ENCODE peak calls at places on chromosomes 6 and 20, in five cellular contexts. One of them, this sample, is unnamed. For H3K36me3 and H3K4me1, the result is how much of the 10 kb centered on the place peaks cover.

GRCh38 chr6:159720708-159721107 is 6.6 kb upstream of the WTAP start:
- DNase-seq in CD4-positive, alpha-beta memory T cell: peak
- DNase-seq in cardiac muscle cell: peak
- DNase-seq in stomach: no peak
- DNase-seq in HepG2: peak
- DNase-seq in this sample: no peak

GRCh38 chr20:63495771-63496403 is 3.0 kb downstream of the EEF1A2 start:
- DNase-seq in CD4-positive, alpha-beta memory T cell: peak
- DNase-seq in cardiac muscle cell: peak
- DNase-seq in stomach: peak
- DNase-seq in HepG2: peak
- DNase-seq in this sample: no peak

GRCh38 chr6:25022140-25022553 is 86.4 kb upstream of the RIPOR2 start:
- DNase-seq in CD4-positive, alpha-beta memory T cell: no peak
- DNase-seq in cardiac muscle cell: no peak
- DNase-seq in stomach: no peak
- DNase-seq in HepG2: no peak
- DNase-seq in this sample: no peak

GRCh38 chr20:59631751-59632380 is 27.5 kb downstream of the PHACTR3 start:
- DNase-seq in CD4-positive, alpha-beta memory T cell: no peak
- DNase-seq in cardiac muscle cell: no peak
- DNase-seq in stomach: no peak
- DNase-seq in HepG2: no peak
- DNase-seq in this sample: no peak

GRCh38 chr6:167839343-167839742 is 12.6 kb downstream of the AFDN start:
- DNase-seq in CD4-positive, alpha-beta memory T cell: no peak
- DNase-seq in cardiac muscle cell: no peak
- DNase-seq in stomach: no peak
- DNase-seq in HepG2: no peak
- DNase-seq in this sample: no peak

GRCh38 chr6:75751443-75751842 is 2.4 kb downstream of the MYO6 start:
- DNase-seq in CD4-positive, alpha-beta memory T cell: no peak
- DNase-seq in cardiac muscle cell: no peak
- DNase-seq in stomach: no peak
- DNase-seq in HepG2: no peak
- DNase-seq in this sample: no peak

GRCh38 chr20:64238851-64239387 is 16.6 kb upstream of the PCMTD2 start:
- DNase-seq in CD4-positive, alpha-beta memory T cell: no peak
- DNase-seq in cardiac muscle cell: no peak
- DNase-seq in stomach: no peak
- DNase-seq in HepG2: peak
- DNase-seq in this sample: no peak

GRCh38 chr6:20632696-20633095 is 98.4 kb downstream of the CDKAL1 start:
- DNase-seq in CD4-positive, alpha-beta memory T cell: no peak
- DNase-seq in cardiac muscle cell: no peak
- DNase-seq in stomach: no peak
- DNase-seq in HepG2: no peak
- DNase-seq in this sample: no peak

GRCh38 chr6:117538615-117539014 is 56.1 kb downstream of the DCBLD1 start:
- DNase-seq in CD4-positive, alpha-beta memory T cell: no peak
- DNase-seq in cardiac muscle cell: no peak
- DNase-seq in stomach: no peak
- DNase-seq in HepG2: no peak
- DNase-seq in this sample: no peak

GRCh38 chr6:95501032-95501904 is 76.1 kb upstream of the MANEA start:
- DNase-seq in CD4-positive, alpha-beta memory T cell: no peak
- DNase-seq in cardiac muscle cell: no peak
- DNase-seq in stomach: no peak
- DNase-seq in HepG2: no peak
- DNase-seq in this sample: no peak

GRCh38 chr6:167745660-167746376 is 80.9 kb upstream of the AFDN start:
- DNase-seq in CD4-positive, alpha-beta memory T cell: no peak
- DNase-seq in cardiac muscle cell: no peak
- DNase-seq in stomach: peak
- DNase-seq in HepG2: no peak
- DNase-seq in this sample: no peak

GRCh38 chr6:30544666-30545272 is 11.5 kb downstream of the GNL1 start:
- DNase-seq in CD4-positive, alpha-beta memory T cell: peak
- DNase-seq in cardiac muscle cell: peak
- DNase-seq in stomach: no peak
- DNase-seq in HepG2: peak
- DNase-seq in this sample: no peak

GRCh38 chr6:109178921-109179320 is 83.6 kb downstream of the CEP57L1 start:
- DNase-seq in CD4-positive, alpha-beta memory T cell: no peak
- DNase-seq in cardiac muscle cell: no peak
- DNase-seq in stomach: no peak
- DNase-seq in HepG2: no peak
- DNase-seq in this sample: no peak

GRCh38 chr6:90219168-90219985 is 77.3 kb downstream of the BACH2 start:
- DNase-seq in CD4-positive, alpha-beta memory T cell: no peak
- DNase-seq in cardiac muscle cell: peak
- DNase-seq in stomach: no peak
- DNase-seq in HepG2: no peak
- DNase-seq in this sample: no peak

GRCh38 chr6:137423444-137424168 is 70.6 kb downstream of the OLIG3 start:
- DNase-seq in CD4-positive, alpha-beta memory T cell: no peak
- DNase-seq in cardiac muscle cell: no peak
- DNase-seq in stomach: no peak
- DNase-seq in HepG2: no peak
- DNase-seq in this sample: no peak

GRCh38 chr20:35125753-35126152 is 21.4 kb downstream of the EDEM2 start:
- DNase-seq in CD4-positive, alpha-beta memory T cell: no peak
- DNase-seq in cardiac muscle cell: no peak
- DNase-seq in stomach: no peak
- DNase-seq in HepG2: no peak
- DNase-seq in this sample: no peak

GRCh38 chr20:35121186-35121585 is 25.9 kb downstream of the EDEM2 start:
- DNase-seq in CD4-positive, alpha-beta memory T cell: no peak
- DNase-seq in cardiac muscle cell: peak
- DNase-seq in stomach: no peak
- DNase-seq in HepG2: no peak
- DNase-seq in this sample: no peak

GRCh38 chr20:35120012-35120701 is 27.0 kb downstream of the EDEM2 start:
- DNase-seq in CD4-positive, alpha-beta memory T cell: no peak
- DNase-seq in cardiac muscle cell: no peak
- DNase-seq in stomach: no peak
- DNase-seq in HepG2: no peak
- DNase-seq in this sample: no peak

GRCh38 chr20:35117629-35118028 is 25.0 kb upstream of the TRPC4AP start:
- DNase-seq in CD4-positive, alpha-beta memory T cell: no peak
- DNase-seq in cardiac muscle cell: no peak
- DNase-seq in stomach: no peak
- DNase-seq in HepG2: no peak
- DNase-seq in this sample: no peak

GRCh38 chr20:35122787-35123405 is 24.2 kb downstream of the EDEM2 start:
- DNase-seq in CD4-positive, alpha-beta memory T cell: no peak
- DNase-seq in cardiac muscle cell: no peak
- DNase-seq in stomach: no peak
- DNase-seq in HepG2: no peak
- DNase-seq in this sample: no peak
- H3K36me3 ChIP-seq in CD4-positive, alpha-beta memory T cell: half or more
- H3K36me3 ChIP-seq in cardiac muscle cell: under half
- H3K36me3 ChIP-seq in stomach: half or more
- H3K36me3 ChIP-seq in HepG2: under half
- H3K36me3 ChIP-seq in this sample: under half

DNA sequence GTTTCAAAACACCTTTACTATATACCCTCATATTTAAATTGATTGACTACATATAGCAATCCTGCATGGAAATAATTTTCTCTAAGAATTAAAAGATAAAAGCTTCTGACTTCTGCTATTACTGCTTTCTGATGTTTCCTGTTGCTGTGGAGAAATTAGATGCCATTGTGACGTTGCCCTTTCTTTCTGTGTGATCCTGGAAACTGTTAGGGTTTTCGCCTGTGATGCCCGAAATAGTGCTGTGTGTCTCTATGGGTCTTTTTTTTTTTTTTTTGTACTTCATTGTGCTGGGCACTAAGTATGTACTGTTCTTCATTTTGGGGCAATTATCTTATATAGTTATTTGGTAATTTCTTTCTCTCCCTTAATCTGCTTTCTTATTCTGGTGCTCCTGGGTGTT is 205.0 kb downstream of the ARID1B start:
- DNase-seq in CD4-positive, alpha-beta memory T cell: no peak
- DNase-seq in cardiac muscle cell: no peak
- DNase-seq in stomach: no peak
- DNase-seq in HepG2: no peak
- DNase-seq in this sample: no peak
- H3K4me1 ChIP-seq in CD4-positive, alpha-beta memory T cell: half or more
- H3K4me1 ChIP-seq in cardiac muscle cell: under half
- H3K4me1 ChIP-seq in stomach: under half
- H3K4me1 ChIP-seq in HepG2: under half
- H3K4me1 ChIP-seq in this sample: under half

GRCh38 chr6:105603779-105604592 is 201.1 kb upstream of the PREP start:
- DNase-seq in CD4-positive, alpha-beta memory T cell: no peak
- DNase-seq in cardiac muscle cell: no peak
- DNase-seq in stomach: no peak
- DNase-seq in HepG2: no peak
- DNase-seq in this sample: no peak

GRCh38 chr6:105598264-105598663 is 195.4 kb upstream of the PREP start:
- DNase-seq in CD4-positive, alpha-beta memory T cell: no peak
- DNase-seq in cardiac muscle cell: no peak
- DNase-seq in stomach: no peak
- DNase-seq in HepG2: no peak
- DNase-seq in this sample: no peak

GRCh38 chr6:105600342-105601293 is 197.7 kb upstream of the PREP start:
- DNase-seq in CD4-positive, alpha-beta memory T cell: no peak
- DNase-seq in cardiac muscle cell: peak
- DNase-seq in stomach: no peak
- DNase-seq in HepG2: no peak
- DNase-seq in this sample: no peak

GRCh38 chr6:105604593-105604905 is 201.7 kb upstream of the PREP start:
- DNase-seq in CD4-positive, alpha-beta memory T cell: no peak
- DNase-seq in cardiac muscle cell: no peak
- DNase-seq in stomach: no peak
- DNase-seq in HepG2: no peak
- DNase-seq in this sample: no peak

GRCh38 chr6:105601541-105602174 is 198.8 kb upstream of the PREP start:
- DNase-seq in CD4-positive, alpha-beta memory T cell: no peak
- DNase-seq in cardiac muscle cell: no peak
- DNase-seq in stomach: peak
- DNase-seq in HepG2: peak
- DNase-seq in this sample: no peak
- H3K27ac ChIP-seq in CD4-positive, alpha-beta memory T cell: no peak
- H3K27ac ChIP-seq in cardiac muscle cell: no peak
- H3K27ac ChIP-seq in stomach: peak
- H3K27ac ChIP-seq in HepG2: no peak
- H3K27ac ChIP-seq in this sample: peak

DNA sequence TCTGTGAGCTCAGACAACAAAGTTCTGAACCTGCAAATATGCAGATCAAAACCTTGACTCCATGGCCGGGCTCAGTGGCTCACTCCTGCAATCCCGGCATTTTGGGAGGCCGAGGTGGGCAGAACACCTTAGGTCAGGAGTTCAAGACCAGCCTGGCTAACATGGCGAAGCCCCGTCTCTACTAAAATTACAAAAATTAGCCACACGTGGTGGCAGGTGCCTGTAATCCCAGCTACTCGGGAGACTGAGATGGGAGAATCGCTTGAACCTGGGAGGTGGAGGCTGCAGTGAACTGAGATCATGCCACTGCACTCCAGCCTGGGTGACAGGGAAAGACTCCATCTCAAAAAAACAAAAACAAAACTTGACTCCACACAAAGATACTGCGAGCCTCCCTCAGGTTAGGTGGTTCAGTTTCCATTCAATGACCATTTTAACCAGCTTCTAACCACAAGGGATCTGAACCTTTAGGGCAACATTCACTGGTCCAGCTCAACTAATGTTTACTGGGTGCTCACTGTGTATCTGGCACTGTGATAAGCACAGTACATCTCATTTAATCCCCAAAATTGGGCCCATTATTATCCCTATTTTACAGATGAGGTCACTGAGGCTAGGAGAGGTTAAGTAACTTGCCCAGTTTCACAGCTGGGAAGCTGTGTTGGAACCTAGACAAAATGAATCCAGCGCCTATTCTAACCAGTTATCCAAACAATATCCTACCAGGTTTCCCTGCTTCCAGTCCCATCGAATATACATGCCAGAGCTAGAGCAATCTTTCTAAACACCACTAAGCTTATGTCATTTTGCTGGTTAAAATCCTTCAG is 1.8 kb downstream of the SNRPB start:
- DNase-seq in CD4-positive, alpha-beta memory T cell: no peak
- DNase-seq in cardiac muscle cell: no peak
- DNase-seq in stomach: no peak
- DNase-seq in HepG2: no peak
- DNase-seq in this sample: no peak
- H3K36me3 ChIP-seq in CD4-positive, alpha-beta memory T cell: under half
- H3K36me3 ChIP-seq in cardiac muscle cell: under half
- H3K36me3 ChIP-seq in stomach: under half
- H3K36me3 ChIP-seq in HepG2: under half
- H3K36me3 ChIP-seq in this sample: under half

DNA sequence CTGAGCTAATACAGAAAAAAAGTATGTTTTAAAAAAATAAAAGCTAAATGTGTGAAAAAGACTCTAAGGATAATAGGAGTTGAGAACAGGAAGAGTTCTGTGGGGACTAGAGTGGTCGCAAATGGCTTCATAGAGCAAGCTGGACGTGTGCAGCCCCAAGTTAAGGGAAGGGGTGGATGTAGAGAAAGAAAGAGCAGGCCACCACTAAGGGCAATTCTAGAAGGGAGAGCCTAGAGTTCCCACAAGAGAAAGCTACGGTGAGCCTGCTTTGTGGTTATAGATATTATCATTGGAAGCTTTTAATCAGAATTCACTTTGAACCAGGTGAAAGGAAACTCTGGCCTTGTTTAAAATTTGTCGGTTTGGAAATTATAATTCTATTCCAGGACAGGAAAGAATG is 101.6 kb downstream of the HIVEP2 start:
- DNase-seq in CD4-positive, alpha-beta memory T cell: no peak
- DNase-seq in cardiac muscle cell: no peak
- DNase-seq in stomach: no peak
- DNase-seq in HepG2: no peak
- DNase-seq in this sample: no peak
- H3K4me1 ChIP-seq in CD4-positive, alpha-beta memory T cell: half or more
- H3K4me1 ChIP-seq in cardiac muscle cell: under half
- H3K4me1 ChIP-seq in stomach: under half
- H3K4me1 ChIP-seq in HepG2: half or more
- H3K4me1 ChIP-seq in this sample: under half

This sample was measured in esophagus squamous epithelium.